ENCODE peak calls at places on chromosomes 5 and 9, in ten cellular contexts. One of them, this sample, is unnamed.

GRCh38 chr9:93151097-93151784 is 17.2 kb upstream of the NINJ1 start:
- DNase-seq in EL: no peak
- DNase-seq in activated CD8-positive, alpha-beta memory T cell treated with anti-CD3 and anti-CD28 coated beads, Interleukin-2, amount 10 ng/mL, durations not matched to agents 7 days and 5 days: no peak
- DNase-seq in HTR-8/SVneo: no peak
- DNase-seq in WTC11: no peak
- DNase-seq in left kidney: no peak
- DNase-seq in activated naive CD4-positive, alpha-beta T cell treated with anti-CD3 and anti-CD28 coated beads for 36 hours: no peak
- DNase-seq in spleen: no peak
- DNase-seq in A549: no peak
- DNase-seq in activated T-cell treated with anti-CD3 and anti-CD28 coated beads, Interleukin-2, amount 50 U/mL, for 72 hours: no peak
- DNase-seq in this sample: no peak

GRCh38 chr9:80401243-80401642 is 829.5 kb downstream of the TLE4 start:
- DNase-seq in EL: no peak
- DNase-seq in activated CD8-positive, alpha-beta memory T cell treated with anti-CD3 and anti-CD28 coated beads, Interleukin-2, amount 10 ng/mL, durations not matched to agents 7 days and 5 days: no peak
- DNase-seq in HTR-8/SVneo: no peak
- DNase-seq in WTC11: no peak
- DNase-seq in left kidney: no peak
- DNase-seq in activated naive CD4-positive, alpha-beta T cell treated with anti-CD3 and anti-CD28 coated beads for 36 hours: no peak
- DNase-seq in spleen: no peak
- DNase-seq in A549: no peak
- DNase-seq in activated T-cell treated with anti-CD3 and anti-CD28 coated beads, Interleukin-2, amount 50 U/mL, for 72 hours: no peak
- DNase-seq in this sample: no peak

GRCh38 chr5:128407956-128408355 is 130.1 kb downstream of the FBN2 start:
- DNase-seq in EL: no peak
- DNase-seq in activated CD8-positive, alpha-beta memory T cell treated with anti-CD3 and anti-CD28 coated beads, Interleukin-2, amount 10 ng/mL, durations not matched to agents 7 days and 5 days: no peak
- DNase-seq in HTR-8/SVneo: no peak
- DNase-seq in WTC11: no peak
- DNase-seq in left kidney: no peak
- DNase-seq in activated naive CD4-positive, alpha-beta T cell treated with anti-CD3 and anti-CD28 coated beads for 36 hours: no peak
- DNase-seq in spleen: no peak
- DNase-seq in A549: no peak
- DNase-seq in activated T-cell treated with anti-CD3 and anti-CD28 coated beads, Interleukin-2, amount 50 U/mL, for 72 hours: no peak
- DNase-seq in this sample: no peak

GRCh38 chr5:180522350-180522749 is 28.2 kb downstream of the CNOT6 start:
- DNase-seq in EL: peak
- DNase-seq in activated CD8-positive, alpha-beta memory T cell treated with anti-CD3 and anti-CD28 coated beads, Interleukin-2, amount 10 ng/mL, durations not matched to agents 7 days and 5 days: no peak
- DNase-seq in HTR-8/SVneo: no peak
- DNase-seq in WTC11: no peak
- DNase-seq in left kidney: no peak
- DNase-seq in activated naive CD4-positive, alpha-beta T cell treated with anti-CD3 and anti-CD28 coated beads for 36 hours: no peak
- DNase-seq in spleen: no peak
- DNase-seq in A549: no peak
- DNase-seq in activated T-cell treated with anti-CD3 and anti-CD28 coated beads, Interleukin-2, amount 50 U/mL, for 72 hours: no peak
- DNase-seq in this sample: peak

GRCh38 chr9:107224252-107224651 is 58.8 kb upstream of the RAD23B start:
- DNase-seq in EL: no peak
- DNase-seq in activated CD8-positive, alpha-beta memory T cell treated with anti-CD3 and anti-CD28 coated beads, Interleukin-2, amount 10 ng/mL, durations not matched to agents 7 days and 5 days: no peak
- DNase-seq in HTR-8/SVneo: no peak
- DNase-seq in WTC11: no peak
- DNase-seq in left kidney: no peak
- DNase-seq in activated naive CD4-positive, alpha-beta T cell treated with anti-CD3 and anti-CD28 coated beads for 36 hours: no peak
- DNase-seq in spleen: no peak
- DNase-seq in A549: no peak
- DNase-seq in activated T-cell treated with anti-CD3 and anti-CD28 coated beads, Interleukin-2, amount 50 U/mL, for 72 hours: no peak
- DNase-seq in this sample: no peak

GRCh38 chr9:112925058-112925641 is 34.5 kb upstream of the SLC46A2 start:
- DNase-seq in EL: peak
- DNase-seq in activated CD8-positive, alpha-beta memory T cell treated with anti-CD3 and anti-CD28 coated beads, Interleukin-2, amount 10 ng/mL, durations not matched to agents 7 days and 5 days: no peak
- DNase-seq in HTR-8/SVneo: peak
- DNase-seq in WTC11: no peak
- DNase-seq in left kidney: peak
- DNase-seq in activated naive CD4-positive, alpha-beta T cell treated with anti-CD3 and anti-CD28 coated beads for 36 hours: peak
- DNase-seq in spleen: no peak
- DNase-seq in A549: peak
- DNase-seq in activated T-cell treated with anti-CD3 and anti-CD28 coated beads, Interleukin-2, amount 50 U/mL, for 72 hours: peak
- DNase-seq in this sample: peak

GRCh38 chr9:15469862-15470261 is 40.9 kb downstream of the PSIP1 start:
- DNase-seq in EL: peak
- DNase-seq in activated CD8-positive, alpha-beta memory T cell treated with anti-CD3 and anti-CD28 coated beads, Interleukin-2, amount 10 ng/mL, durations not matched to agents 7 days and 5 days: no peak
- DNase-seq in HTR-8/SVneo: no peak
- DNase-seq in WTC11: no peak
- DNase-seq in left kidney: no peak
- DNase-seq in activated naive CD4-positive, alpha-beta T cell treated with anti-CD3 and anti-CD28 coated beads for 36 hours: no peak
- DNase-seq in spleen: no peak
- DNase-seq in A549: no peak
- DNase-seq in activated T-cell treated with anti-CD3 and anti-CD28 coated beads, Interleukin-2, amount 50 U/mL, for 72 hours: no peak
- DNase-seq in this sample: no peak

GRCh38 chr5:43042626-43043399 is 2.7 kb upstream of the ANXA2R start:
- DNase-seq in EL: peak
- DNase-seq in activated CD8-positive, alpha-beta memory T cell treated with anti-CD3 and anti-CD28 coated beads, Interleukin-2, amount 10 ng/mL, durations not matched to agents 7 days and 5 days: peak
- DNase-seq in HTR-8/SVneo: no peak
- DNase-seq in WTC11: peak
- DNase-seq in left kidney: peak
- DNase-seq in activated naive CD4-positive, alpha-beta T cell treated with anti-CD3 and anti-CD28 coated beads for 36 hours: peak
- DNase-seq in spleen: peak
- DNase-seq in A549: no peak
- DNase-seq in activated T-cell treated with anti-CD3 and anti-CD28 coated beads, Interleukin-2, amount 50 U/mL, for 72 hours: peak
- DNase-seq in this sample: peak

GRCh38 chr5:68217476-68217984 is 2.0 kb downstream of the PIK3R1 start:
- DNase-seq in EL: peak
- DNase-seq in activated CD8-positive, alpha-beta memory T cell treated with anti-CD3 and anti-CD28 coated beads, Interleukin-2, amount 10 ng/mL, durations not matched to agents 7 days and 5 days: no peak
- DNase-seq in HTR-8/SVneo: no peak
- DNase-seq in WTC11: no peak
- DNase-seq in left kidney: peak
- DNase-seq in activated naive CD4-positive, alpha-beta T cell treated with anti-CD3 and anti-CD28 coated beads for 36 hours: no peak
- DNase-seq in spleen: no peak
- DNase-seq in A549: no peak
- DNase-seq in activated T-cell treated with anti-CD3 and anti-CD28 coated beads, Interleukin-2, amount 50 U/mL, for 72 hours: no peak
- DNase-seq in this sample: peak

GRCh38 chr9:78127271-78128225 is 95.9 kb upstream of the GNAQ start:
- DNase-seq in EL: no peak
- DNase-seq in activated CD8-positive, alpha-beta memory T cell treated with anti-CD3 and anti-CD28 coated beads, Interleukin-2, amount 10 ng/mL, durations not matched to agents 7 days and 5 days: no peak
- DNase-seq in HTR-8/SVneo: no peak
- DNase-seq in WTC11: no peak
- DNase-seq in left kidney: no peak
- DNase-seq in activated naive CD4-positive, alpha-beta T cell treated with anti-CD3 and anti-CD28 coated beads for 36 hours: no peak
- DNase-seq in spleen: no peak
- DNase-seq in A549: no peak
- DNase-seq in activated T-cell treated with anti-CD3 and anti-CD28 coated beads, Interleukin-2, amount 50 U/mL, for 72 hours: no peak
- DNase-seq in this sample: no peak

GRCh38 chr5:142486581-142486980 is 161.8 kb upstream of the SPRY4 start:
- DNase-seq in EL: peak
- DNase-seq in activated CD8-positive, alpha-beta memory T cell treated with anti-CD3 and anti-CD28 coated beads, Interleukin-2, amount 10 ng/mL, durations not matched to agents 7 days and 5 days: no peak
- DNase-seq in HTR-8/SVneo: peak
- DNase-seq in WTC11: no peak
- DNase-seq in left kidney: no peak
- DNase-seq in activated naive CD4-positive, alpha-beta T cell treated with anti-CD3 and anti-CD28 coated beads for 36 hours: no peak
- DNase-seq in spleen: no peak
- DNase-seq in A549: no peak
- DNase-seq in activated T-cell treated with anti-CD3 and anti-CD28 coated beads, Interleukin-2, amount 50 U/mL, for 72 hours: no peak
- DNase-seq in this sample: no peak

GRCh38 chr9:134624827-134625181 is 16.8 kb upstream of the COL5A1 start:
- DNase-seq in EL: peak
- DNase-seq in activated CD8-positive, alpha-beta memory T cell treated with anti-CD3 and anti-CD28 coated beads, Interleukin-2, amount 10 ng/mL, durations not matched to agents 7 days and 5 days: no peak
- DNase-seq in HTR-8/SVneo: peak
- DNase-seq in WTC11: peak
- DNase-seq in left kidney: no peak
- DNase-seq in activated naive CD4-positive, alpha-beta T cell treated with anti-CD3 and anti-CD28 coated beads for 36 hours: no peak
- DNase-seq in spleen: peak
- DNase-seq in A549: peak
- DNase-seq in activated T-cell treated with anti-CD3 and anti-CD28 coated beads, Interleukin-2, amount 50 U/mL, for 72 hours: no peak
- DNase-seq in this sample: no peak

GRCh38 chr9:35907732-35908483 is 1.4 kb upstream of the SPAAR start:
- DNase-seq in EL: peak
- DNase-seq in activated CD8-positive, alpha-beta memory T cell treated with anti-CD3 and anti-CD28 coated beads, Interleukin-2, amount 10 ng/mL, durations not matched to agents 7 days and 5 days: no peak
- DNase-seq in HTR-8/SVneo: peak
- DNase-seq in WTC11: no peak
- DNase-seq in left kidney: peak
- DNase-seq in activated naive CD4-positive, alpha-beta T cell treated with anti-CD3 and anti-CD28 coated beads for 36 hours: peak
- DNase-seq in spleen: no peak
- DNase-seq in A549: peak
- DNase-seq in activated T-cell treated with anti-CD3 and anti-CD28 coated beads, Interleukin-2, amount 50 U/mL, for 72 hours: no peak
- DNase-seq in this sample: peak

GRCh38 chr5:153880094-153880493 is 158.6 kb downstream of the FAM114A2 start:
- DNase-seq in EL: no peak
- DNase-seq in activated CD8-positive, alpha-beta memory T cell treated with anti-CD3 and anti-CD28 coated beads, Interleukin-2, amount 10 ng/mL, durations not matched to agents 7 days and 5 days: no peak
- DNase-seq in HTR-8/SVneo: no peak
- DNase-seq in WTC11: no peak
- DNase-seq in left kidney: peak
- DNase-seq in activated naive CD4-positive, alpha-beta T cell treated with anti-CD3 and anti-CD28 coated beads for 36 hours: no peak
- DNase-seq in spleen: no peak
- DNase-seq in A549: no peak
- DNase-seq in activated T-cell treated with anti-CD3 and anti-CD28 coated beads, Interleukin-2, amount 50 U/mL, for 72 hours: no peak
- DNase-seq in this sample: no peak

GRCh38 chr5:177458912-177459350 is 12.3 kb downstream of the PRR7 start:
- DNase-seq in EL: no peak
- DNase-seq in activated CD8-positive, alpha-beta memory T cell treated with anti-CD3 and anti-CD28 coated beads, Interleukin-2, amount 10 ng/mL, durations not matched to agents 7 days and 5 days: no peak
- DNase-seq in HTR-8/SVneo: no peak
- DNase-seq in WTC11: no peak
- DNase-seq in left kidney: peak
- DNase-seq in activated naive CD4-positive, alpha-beta T cell treated with anti-CD3 and anti-CD28 coated beads for 36 hours: no peak
- DNase-seq in spleen: no peak
- DNase-seq in A549: no peak
- DNase-seq in activated T-cell treated with anti-CD3 and anti-CD28 coated beads, Interleukin-2, amount 50 U/mL, for 72 hours: no peak
- DNase-seq in this sample: no peak

GRCh38 chr9:13529321-13530104 is 250.0 kb upstream of the MPDZ start:
- DNase-seq in EL: no peak
- DNase-seq in activated CD8-positive, alpha-beta memory T cell treated with anti-CD3 and anti-CD28 coated beads, Interleukin-2, amount 10 ng/mL, durations not matched to agents 7 days and 5 days: no peak
- DNase-seq in HTR-8/SVneo: no peak
- DNase-seq in WTC11: no peak
- DNase-seq in left kidney: no peak
- DNase-seq in activated naive CD4-positive, alpha-beta T cell treated with anti-CD3 and anti-CD28 coated beads for 36 hours: no peak
- DNase-seq in spleen: no peak
- DNase-seq in A549: no peak
- DNase-seq in activated T-cell treated with anti-CD3 and anti-CD28 coated beads, Interleukin-2, amount 50 U/mL, for 72 hours: no peak
- DNase-seq in this sample: no peak

GRCh38 chr5:120405923-120406322 is 58.2 kb upstream of the PRR16 start:
- DNase-seq in EL: peak
- DNase-seq in activated CD8-positive, alpha-beta memory T cell treated with anti-CD3 and anti-CD28 coated beads, Interleukin-2, amount 10 ng/mL, durations not matched to agents 7 days and 5 days: no peak
- DNase-seq in HTR-8/SVneo: no peak
- DNase-seq in WTC11: no peak
- DNase-seq in left kidney: no peak
- DNase-seq in activated naive CD4-positive, alpha-beta T cell treated with anti-CD3 and anti-CD28 coated beads for 36 hours: no peak
- DNase-seq in spleen: no peak
- DNase-seq in A549: no peak
- DNase-seq in activated T-cell treated with anti-CD3 and anti-CD28 coated beads, Interleukin-2, amount 50 U/mL, for 72 hours: no peak
- DNase-seq in this sample: no peak

GRCh38 chr5:51810592-51810991 is 427.3 kb downstream of the ISL1 start:
- DNase-seq in EL: no peak
- DNase-seq in activated CD8-positive, alpha-beta memory T cell treated with anti-CD3 and anti-CD28 coated beads, Interleukin-2, amount 10 ng/mL, durations not matched to agents 7 days and 5 days: no peak
- DNase-seq in HTR-8/SVneo: no peak
- DNase-seq in WTC11: no peak
- DNase-seq in left kidney: no peak
- DNase-seq in activated naive CD4-positive, alpha-beta T cell treated with anti-CD3 and anti-CD28 coated beads for 36 hours: no peak
- DNase-seq in spleen: no peak
- DNase-seq in A549: no peak
- DNase-seq in activated T-cell treated with anti-CD3 and anti-CD28 coated beads, Interleukin-2, amount 50 U/mL, for 72 hours: no peak
- DNase-seq in this sample: no peak

GRCh38 chr9:112700080-112700479 is 17.8 kb downstream of the INIP start:
- DNase-seq in EL: no peak
- DNase-seq in activated CD8-positive, alpha-beta memory T cell treated with anti-CD3 and anti-CD28 coated beads, Interleukin-2, amount 10 ng/mL, durations not matched to agents 7 days and 5 days: no peak
- DNase-seq in HTR-8/SVneo: no peak
- DNase-seq in WTC11: no peak
- DNase-seq in left kidney: no peak
- DNase-seq in activated naive CD4-positive, alpha-beta T cell treated with anti-CD3 and anti-CD28 coated beads for 36 hours: no peak
- DNase-seq in spleen: no peak
- DNase-seq in A549: no peak
- DNase-seq in activated T-cell treated with anti-CD3 and anti-CD28 coated beads, Interleukin-2, amount 50 U/mL, for 72 hours: no peak
- DNase-seq in this sample: no peak

GRCh38 chr9:87392091-87392490 is 105.6 kb upstream of the DAPK1 start:
- DNase-seq in EL: no peak
- DNase-seq in activated CD8-positive, alpha-beta memory T cell treated with anti-CD3 and anti-CD28 coated beads, Interleukin-2, amount 10 ng/mL, durations not matched to agents 7 days and 5 days: no peak
- DNase-seq in HTR-8/SVneo: no peak
- DNase-seq in WTC11: no peak
- DNase-seq in left kidney: peak
- DNase-seq in activated naive CD4-positive, alpha-beta T cell treated with anti-CD3 and anti-CD28 coated beads for 36 hours: no peak
- DNase-seq in spleen: no peak
- DNase-seq in A549: no peak
- DNase-seq in activated T-cell treated with anti-CD3 and anti-CD28 coated beads, Interleukin-2, amount 50 U/mL, for 72 hours: no peak
- DNase-seq in this sample: no peak

This sample was measured in KBM-7.